ENCODE peak calls at places on chromosomes 7 and 10, in six cellular contexts. X, Y, J, Z, O and S are unnamed samples.
A peak's percentile ranks its signal among the peaks of the same experiment; 100 is the strongest.

GRCh38 chr10:113520606-113521481 is 32.0 kb upstream of the HABP2 start:
- DNase-seq in Y (peak; percentile 80), J (peak; percentile 88), O (peak; percentile 75), X (peak; percentile 49), Z (peak; percentile 58), S (peak; percentile 68)

GRCh38 chr10:71970331-71970730 is 6.1 kb downstream of the CHST3 start:
- DNase-seq in Z (no peak), O (no peak), J (peak; percentile 59), X (no peak), Y (no peak), S (peak; percentile 56)

GRCh38 chr10:100996678-100997363 is 2.8 kb upstream of the LZTS2 start:
- DNase-seq in O (peak; percentile 37), J (peak; percentile 62), Z (no peak), Y (no peak), X (peak; percentile 43), S (no peak)

GRCh38 chr7:122965306-122965705 is 30.2 kb downstream of the TAS2R16 start:
- DNase-seq in O (no peak), Y (no peak), J (no peak), X (no peak), Z (no peak), S (peak; percentile 3)

GRCh38 chr7:2979276-2979675 is 64.4 kb downstream of the CARD11 start:
- DNase-seq in O (no peak), Z (no peak), X (peak; percentile 28), J (no peak), Y (no peak), S (no peak)

GRCh38 chr7:44131173-44132009 is 8.0 kb upstream of the POLD2 start:
- DNase-seq in O (peak; percentile 38), J (no peak), Y (no peak), X (no peak), Z (no peak), S (peak; percentile 17)

GRCh38 chr7:31056775-31057346 is 4.8 kb downstream of the ADCYAP1R1 start:
- DNase-seq in Y (no peak), X (no peak), O (no peak), Z (no peak), J (no peak), S (no peak)

GRCh38 chr7:156209087-156209486 is 396.8 kb upstream of the SHH start:
- DNase-seq in X (no peak), O (no peak), Y (no peak), J (no peak), Z (no peak), S (no peak)

GRCh38 chr7:102220929-102221850 is 65.5 kb upstream of the SH2B2 start:
- DNase-seq in Z (no peak), O (no peak), X (no peak), Y (no peak), J (peak; percentile 90), S (no peak)

GRCh38 chr10:123236122-123236521 is 81.9 kb downstream of the BUB3 start:
- DNase-seq in J (no peak), X (no peak), O (no peak), Y (no peak), Z (no peak), S (no peak)

GRCh38 chr7:110922906-110923305 is 168.0 kb upstream of the LRRN3 start:
- DNase-seq in Y (no peak), X (no peak), J (peak; percentile 50), Z (no peak), O (no peak), S (peak; percentile 82)

GRCh38 chr10:72952189-72952900 is 2.3 kb downstream of the PLA2G12B start:
- DNase-seq in Z (no peak), J (no peak), X (no peak), Y (no peak), O (no peak), S (no peak)

GRCh38 chr7:152760384-152761115 is 998 bp downstream of the ACTR3B start:
- DNase-seq in Z (no peak), Y (no peak), J (peak; percentile 34), X (no peak), O (no peak), S (peak; percentile 17)

GRCh38 chr10:88028072-88028471 is 164.6 kb downstream of the PTEN start:
- DNase-seq in J (no peak), Z (no peak), O (no peak), Y (no peak), X (no peak), S (no peak)

GRCh38 chr7:79668292-79668691 is 214.8 kb upstream of the MAGI2 start:
- DNase-seq in Y (no peak), X (no peak), O (no peak), J (no peak), Z (no peak), S (no peak)

GRCh38 chr7:27156508-27156898 is at the start of gene HOXA7:
- DNase-seq in Z (no peak), Y (no peak), O (no peak), X (no peak), J (no peak), S (no peak)

GRCh38 chr10:31644931-31645633 is 283.5 kb downstream of the ARHGAP12 start:
- DNase-seq in Y (no peak), X (no peak), Z (no peak), J (peak; percentile 26), O (no peak), S (no peak)

GRCh38 chr10:19922236-19922963 is 106.2 kb downstream of the PLXDC2 start:
- DNase-seq in J (peak; percentile 89), X (no peak), O (no peak), Y (peak; percentile 14), Z (no peak), S (peak; percentile 85)

GRCh38 chr7:50204576-50204975 is 99.9 kb upstream of the IKZF1 start:
- DNase-seq in Y (no peak), J (no peak), Z (no peak), O (no peak), X (no peak), S (no peak)

GRCh38 chr7:151888716-151889115 is 11.8 kb upstream of the PRKAG2 start:
- DNase-seq in O (no peak), Z (peak; percentile 9), Y (no peak), J (no peak), X (no peak), S (no peak)

GRCh38 chr10:52308251-52309031 is 5.6 kb upstream of the DKK1 start:
- DNase-seq in X (peak; percentile 39), Z (peak; percentile 44), O (peak; percentile 54), Y (peak; percentile 54), J (peak; percentile 89), S (peak; percentile 52)

GRCh38 chr10:15370741-15371701 is at the start of gene FAM171A1:
- DNase-seq in J (peak; percentile 89), Z (no peak), O (peak; percentile 63), X (peak; percentile 76), Y (no peak), S (no peak)

GRCh38 chr7:36391436-36392198 is 2.0 kb downstream of the ANLN start:
- DNase-seq in X (no peak), J (peak; percentile 39), O (no peak), Z (no peak), Y (no peak), S (peak; percentile 58)

GRCh38 chr7:32887395-32887794 is 4.2 kb downstream of the KBTBD2 start:
- DNase-seq in Y (no peak), X (no peak), J (no peak), O (no peak), Z (no peak), S (no peak)

GRCh38 chr7:28152594-28152993 is 28.0 kb downstream of the JAZF1 start:
- DNase-seq in O (no peak), Z (no peak), X (no peak), Y (no peak), J (no peak), S (no peak)

GRCh38 chr7:2416659-2417058 is 13.2 kb downstream of the CHST12 start:
- DNase-seq in Y (no peak), O (no peak), X (no peak), Z (no peak), J (no peak), S (no peak)

GRCh38 chr7:127794135-127794534 is 142.1 kb downstream of the SND1 start:
- DNase-seq in O (no peak), Z (no peak), J (no peak), Y (no peak), X (no peak), S (no peak)

GRCh38 chr10:3622427-3622826 is 162.6 kb downstream of the KLF6 start:
- DNase-seq in Z (no peak), J (no peak), O (no peak), Y (no peak), X (no peak), S (no peak)

GRCh38 chr10:5537684-5538083 is 12.9 kb downstream of the CALML3 start:
- DNase-seq in J (no peak), Z (no peak), Y (no peak), O (no peak), X (no peak), S (no peak)

GRCh38 chr10:79192677-79193003 is 123.9 kb downstream of the ZMIZ1 start:
- DNase-seq in X (no peak), Z (no peak), O (peak; percentile 76), Y (no peak), J (peak; percentile 57), S (peak; percentile 45)

GRCh38 chr10:77970869-77971803 is 44.6 kb upstream of the DLG5 start:
- DNase-seq in X (no peak), Z (no peak), O (peak; percentile 78), J (peak; percentile 87), Y (peak; percentile 95), S (peak; percentile 62)